ENCODE peak calls at places on chromosome 5, in seven cellular contexts. U, E, T, A, Y, D and X are unnamed samples.

GRCh38 chr5:137336161-137336560 is 163.0 kb downstream of the SPOCK1 start:
- DNase-seq in U (no peak), Y (no peak), A (no peak), D (no peak), T (no peak), E (no peak), X (no peak)

GRCh38 chr5:164449460-164449859 is 944.0 kb downstream of the MAT2B start:
- DNase-seq in A (no peak), D (no peak), T (no peak), E (no peak), U (no peak), Y (no peak), X (no peak)

GRCh38 chr5:59661939-59662615 is 231.4 kb downstream of the PDE4D start:
- DNase-seq in A (peak; percentile 69), T (no peak), D (peak; percentile 45), U (no peak), E (no peak), Y (no peak), X (peak; percentile 82)

GRCh38 chr5:172959824-172960799 is 888 bp downstream of the RPL26L1 start:
- DNase-seq in T (no peak), E (no peak), Y (no peak), D (no peak), A (no peak), U (no peak), X (no peak)

GRCh38 chr5:38757451-38758245 is 88.2 kb upstream of the OSMR start:
- DNase-seq in E (no peak), D (peak; percentile 50), U (no peak), A (no peak), T (no peak), Y (no peak), X (no peak)

GRCh38 chr5:56838409-56839039 is 23.2 kb downstream of the MAP3K1 start:
- DNase-seq in Y (no peak), A (peak; percentile 74), U (no peak), E (no peak), T (no peak), D (peak; percentile 86), X (no peak)

GRCh38 chr5:120550358-120550757 is 86.3 kb downstream of the PRR16 start:
- DNase-seq in Y (no peak), D (no peak), E (no peak), T (no peak), A (no peak), U (no peak), X (no peak)

GRCh38 chr5:130158036-130158435 is 253.8 kb downstream of the CHSY3 start:
- DNase-seq in D (no peak), E (no peak), A (no peak), U (no peak), Y (no peak), T (no peak), X (no peak)